ENCODE peak calls at places on chromosome 17, in six cellular contexts. One of them, this sample, is unnamed.

GRCh38 chr17:71764507-71764906 is 356.3 kb upstream of the SOX9 start:
- DNase-seq in cardiac muscle cell: peak; percentile 6
- DNase-seq in ovary: no peak
- DNase-seq in heart left ventricle: peak; percentile 37
- DNase-seq in AG04450: no peak
- DNase-seq in stomach: no peak
- DNase-seq in this sample: peak; percentile 48

GRCh38 chr17:2853722-2854580 is 57.7 kb downstream of the RAP1GAP2 start:
- DNase-seq in AG04450: no peak
- DNase-seq in cardiac muscle cell: no peak
- DNase-seq in stomach: peak; percentile 55
- DNase-seq in heart left ventricle: peak; percentile 51
- DNase-seq in ovary: peak; percentile 20
- DNase-seq in this sample: no peak

GRCh38 chr17:81029859-81030258 is 5.1 kb upstream of the BAIAP2 start:
- DNase-seq in heart left ventricle: peak; percentile 17
- DNase-seq in cardiac muscle cell: no peak
- DNase-seq in ovary: no peak
- DNase-seq in stomach: no peak
- DNase-seq in AG04450: no peak
- DNase-seq in this sample: no peak

GRCh38 chr17:4625181-4625601 is 16.3 kb downstream of the ALOX15 start:
- DNase-seq in heart left ventricle: no peak
- DNase-seq in cardiac muscle cell: peak; percentile 29
- DNase-seq in AG04450: no peak
- DNase-seq in stomach: no peak
- DNase-seq in ovary: no peak
- DNase-seq in this sample: no peak

GRCh38 chr17:5921919-5922318 is 148.3 kb upstream of the WSCD1 start:
- DNase-seq in ovary: no peak
- DNase-seq in stomach: no peak
- DNase-seq in heart left ventricle: no peak
- DNase-seq in AG04450: no peak
- DNase-seq in cardiac muscle cell: no peak
- DNase-seq in this sample: no peak

GRCh38 chr17:45844695-45845375 is at the start of gene SPPL2C:
- DNase-seq in ovary: no peak
- DNase-seq in cardiac muscle cell: no peak
- DNase-seq in AG04450: no peak
- DNase-seq in stomach: no peak
- DNase-seq in heart left ventricle: no peak
- DNase-seq in this sample: peak; percentile 15

GRCh38 chr17:63019138-63019873 is 53.3 kb downstream of the TANC2 start:
- DNase-seq in ovary: no peak
- DNase-seq in stomach: no peak
- DNase-seq in cardiac muscle cell: no peak
- DNase-seq in heart left ventricle: no peak
- DNase-seq in AG04450: no peak
- DNase-seq in this sample: no peak

GRCh38 chr17:78996781-78997201 is 12.8 kb downstream of the CANT1 start:
- DNase-seq in ovary: no peak
- DNase-seq in stomach: no peak
- DNase-seq in heart left ventricle: peak; percentile 24
- DNase-seq in AG04450: no peak
- DNase-seq in cardiac muscle cell: no peak
- DNase-seq in this sample: no peak

GRCh38 chr17:82734987-82735866 is at the start of gene FN3K:
- DNase-seq in stomach: peak; percentile 74
- DNase-seq in heart left ventricle: peak; percentile 77
- DNase-seq in AG04450: peak; percentile 33
- DNase-seq in ovary: peak; percentile 87
- DNase-seq in cardiac muscle cell: peak; percentile 79
- DNase-seq in this sample: peak; percentile 74

GRCh38 chr17:933168-934083 is 46.1 kb downstream of the NXN start:
- DNase-seq in AG04450: peak; percentile 96
- DNase-seq in ovary: no peak
- DNase-seq in cardiac muscle cell: peak; percentile 95
- DNase-seq in heart left ventricle: no peak
- DNase-seq in stomach: peak; percentile 46
- DNase-seq in this sample: no peak

GRCh38 chr17:61647044-61647443 is 56.0 kb upstream of the NACA2 start:
- DNase-seq in heart left ventricle: no peak
- DNase-seq in ovary: no peak
- DNase-seq in stomach: no peak
- DNase-seq in AG04450: no peak
- DNase-seq in cardiac muscle cell: peak; percentile 15
- DNase-seq in this sample: no peak

GRCh38 chr17:17926840-17927449 is 45.3 kb downstream of the TOM1L2 start:
- DNase-seq in AG04450: no peak
- DNase-seq in heart left ventricle: no peak
- DNase-seq in stomach: no peak
- DNase-seq in cardiac muscle cell: no peak
- DNase-seq in ovary: no peak
- DNase-seq in this sample: no peak

GRCh38 chr17:57551321-57552079 is 193.6 kb downstream of the CCDC182 start:
- DNase-seq in ovary: no peak
- DNase-seq in heart left ventricle: no peak
- DNase-seq in AG04450: no peak
- DNase-seq in cardiac muscle cell: no peak
- DNase-seq in stomach: peak; percentile 43
- DNase-seq in this sample: no peak

GRCh38 chr17:35930211-35931065 is at the start of gene RDM1:
- DNase-seq in heart left ventricle: peak; percentile 61
- DNase-seq in stomach: peak; percentile 56
- DNase-seq in cardiac muscle cell: peak; percentile 81
- DNase-seq in AG04450: peak; percentile 8
- DNase-seq in ovary: peak; percentile 43
- DNase-seq in this sample: peak; percentile 24

GRCh38 chr17:52388941-52389340 is 230.4 kb upstream of the CA10 start:
- DNase-seq in AG04450: no peak
- DNase-seq in heart left ventricle: no peak
- DNase-seq in cardiac muscle cell: no peak
- DNase-seq in ovary: no peak
- DNase-seq in stomach: no peak
- DNase-seq in this sample: no peak
- H3K9me3 ChIP-seq in AG04450: peaks cover 19% of the 10 kb centered on the region
- H3K9me3 ChIP-seq in heart left ventricle: no peaks in the 10 kb centered on the region
- H3K9me3 ChIP-seq in cardiac muscle cell: no peaks in the 10 kb centered on the region
- H3K9me3 ChIP-seq in ovary: no peaks in the 10 kb centered on the region
- H3K9me3 ChIP-seq in stomach: no peaks in the 10 kb centered on the region
- H3K9me3 ChIP-seq in this sample: no peaks in the 10 kb centered on the region

DNA sequence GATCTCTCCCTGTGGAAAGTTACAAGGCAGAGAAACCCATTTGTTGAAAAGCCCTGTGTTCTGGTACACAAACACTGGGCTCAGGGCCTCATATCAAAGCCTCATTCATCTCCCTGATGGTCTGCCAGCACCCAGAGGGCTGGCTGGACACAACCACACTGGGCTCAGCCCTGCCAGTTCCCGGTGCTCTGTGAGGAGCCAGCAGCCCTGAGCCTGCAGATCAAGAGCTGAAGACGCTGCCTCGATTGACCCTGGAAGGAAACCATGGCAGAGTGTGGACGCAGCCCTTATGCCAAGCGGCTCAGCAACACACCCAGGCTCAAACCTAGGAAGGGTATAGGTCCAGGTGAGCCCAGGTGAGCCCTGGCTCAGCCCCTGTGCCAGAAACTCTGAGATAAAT is 2.6 kb downstream of the SLC39A11 start:
- DNase-seq in ovary: no peak
- DNase-seq in stomach: peak; percentile 50
- DNase-seq in cardiac muscle cell: no peak
- DNase-seq in AG04450: no peak
- DNase-seq in heart left ventricle: no peak
- DNase-seq in this sample: no peak
- H3K27ac ChIP-seq in ovary: no peak overlapping the region
- H3K27ac ChIP-seq in stomach: no peak overlapping the region
- H3K27ac ChIP-seq in cardiac muscle cell: no peak overlapping the region
- H3K27ac ChIP-seq in AG04450: no peak overlapping the region
- H3K27ac ChIP-seq in heart left ventricle: no peak overlapping the region
- H3K27ac ChIP-seq in this sample: no peak overlapping the region

DNA sequence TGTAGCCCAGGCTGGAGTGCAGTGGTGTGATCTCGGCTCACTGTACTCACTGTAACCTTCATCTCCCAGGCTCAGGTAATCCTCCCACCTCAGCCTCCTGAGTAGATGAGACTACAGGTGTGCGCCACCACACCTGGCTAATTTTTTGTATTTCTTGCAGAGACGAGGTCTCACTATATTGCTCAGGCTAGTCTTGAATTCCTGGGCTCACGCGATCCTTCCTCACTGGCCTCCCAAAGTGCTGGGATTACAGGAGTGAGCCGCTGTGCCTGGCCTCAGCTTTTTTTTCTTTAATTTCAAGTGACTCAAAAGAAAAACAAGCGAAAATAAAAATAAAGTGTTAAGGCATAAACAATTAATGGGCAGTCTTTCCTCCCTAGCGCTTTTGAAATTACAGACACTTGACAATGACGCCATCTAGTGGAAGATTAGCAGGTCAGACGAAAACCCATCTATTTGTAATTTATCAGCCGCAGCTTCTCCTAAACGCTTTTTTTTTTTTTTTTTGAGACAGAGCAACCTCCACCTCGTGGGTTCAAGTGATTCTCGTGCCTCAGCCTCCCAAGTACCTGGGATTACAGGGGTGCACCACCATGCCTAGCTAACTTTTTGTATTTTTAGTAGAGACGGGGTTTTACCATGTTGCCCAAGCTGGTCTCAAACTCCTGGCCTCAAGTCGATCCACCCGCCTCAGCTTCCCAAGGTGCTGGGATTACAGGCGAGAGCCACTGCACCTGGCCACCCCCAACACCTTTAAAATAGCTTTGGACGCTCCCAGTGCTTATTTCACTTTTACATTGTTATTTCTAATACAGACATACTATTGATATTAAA is 28.1 kb upstream of the PECAM1 start:
- DNase-seq in stomach: no peak
- DNase-seq in ovary: no peak
- DNase-seq in heart left ventricle: no peak
- DNase-seq in AG04450: peak; percentile 39
- DNase-seq in cardiac muscle cell: peak; percentile 83
- DNase-seq in this sample: no peak
- TF ChIP-seq CTCF in stomach: peak; percentile 74
- TF ChIP-seq CTCF in ovary: peak; percentile 83
- TF ChIP-seq CTCF in heart left ventricle: peak; percentile 80
- TF ChIP-seq CTCF in AG04450: peak; percentile 72
- TF ChIP-seq CTCF in cardiac muscle cell: peak; percentile 62
- TF ChIP-seq CTCF in this sample: peak; percentile 74

DNA sequence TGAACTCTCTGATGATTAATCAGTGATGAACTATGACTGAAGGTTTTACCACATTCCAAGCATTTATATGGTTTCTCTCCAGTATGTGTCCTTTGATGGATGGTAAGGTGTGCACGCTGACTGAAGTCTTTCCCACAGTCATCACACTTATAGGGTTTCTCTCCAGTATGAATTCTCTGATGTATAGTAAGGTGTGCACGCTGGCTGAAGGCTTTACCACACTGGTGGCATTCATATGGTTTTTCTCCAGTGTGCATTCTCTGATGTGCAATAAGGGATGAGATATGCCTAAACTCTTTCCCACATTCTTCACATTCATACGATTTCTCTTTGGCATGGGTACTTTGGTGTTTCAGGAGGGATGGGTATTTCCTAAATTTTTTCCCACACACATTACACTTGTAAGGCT is 16.4 kb downstream of the ZNF287 start:
- DNase-seq in AG04450: no peak
- DNase-seq in heart left ventricle: no peak
- DNase-seq in ovary: no peak
- DNase-seq in cardiac muscle cell: no peak
- DNase-seq in stomach: no peak
- DNase-seq in this sample: no peak
- H3K9me3 ChIP-seq in AG04450: peaks cover 26% of the 10 kb centered on the region
- H3K9me3 ChIP-seq in heart left ventricle: peaks cover 12% of the 10 kb centered on the region
- H3K9me3 ChIP-seq in ovary: peaks cover 19% of the 10 kb centered on the region
- H3K9me3 ChIP-seq in cardiac muscle cell: peaks cover 3% of the 10 kb centered on the region
- H3K9me3 ChIP-seq in stomach: peaks cover 36% of the 10 kb centered on the region
- H3K9me3 ChIP-seq in this sample: peaks cover 89% of the 10 kb centered on the region

DNA sequence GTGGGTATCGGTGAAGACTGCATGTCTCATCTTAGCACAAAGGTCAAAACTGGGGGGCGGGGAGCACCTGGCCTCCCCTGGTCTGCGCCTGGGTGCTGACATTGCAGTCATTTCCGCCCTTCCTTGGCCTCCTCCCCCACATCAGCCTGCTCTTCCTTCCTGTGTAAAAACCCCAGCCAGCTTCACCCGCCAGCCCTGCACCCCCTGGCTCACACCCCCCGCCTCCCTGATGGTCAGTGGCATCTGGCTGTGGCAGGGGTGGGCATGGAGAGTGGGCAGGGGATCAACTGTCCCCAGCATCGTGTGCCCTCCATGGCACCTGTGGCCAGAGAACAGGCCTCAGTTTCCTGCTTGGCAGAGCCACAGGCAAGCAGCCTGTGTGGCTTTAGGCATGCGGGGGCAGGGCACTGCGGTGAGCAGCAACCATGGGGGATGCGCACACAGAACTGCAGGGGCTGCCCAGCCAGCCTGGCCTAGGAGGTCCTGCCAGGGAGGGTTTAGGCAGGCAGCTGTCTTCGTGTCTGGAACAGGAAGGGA is 26.5 kb upstream of the LASP1NB start:
- DNase-seq in heart left ventricle: no peak
- DNase-seq in ovary: no peak
- DNase-seq in stomach: peak; percentile 50
- DNase-seq in cardiac muscle cell: peak; percentile 38
- DNase-seq in AG04450: no peak
- DNase-seq in this sample: peak; percentile 71
- H3K27ac ChIP-seq in heart left ventricle: peak overlapping the region; percentile 52
- H3K27ac ChIP-seq in ovary: no peak overlapping the region
- H3K27ac ChIP-seq in stomach: peak overlapping the region; percentile 1
- H3K27ac ChIP-seq in cardiac muscle cell: peak overlapping the region; percentile 71
- H3K27ac ChIP-seq in AG04450: peak overlapping the region; percentile 31
- H3K27ac ChIP-seq in this sample: peak overlapping the region; percentile 59

DNA sequence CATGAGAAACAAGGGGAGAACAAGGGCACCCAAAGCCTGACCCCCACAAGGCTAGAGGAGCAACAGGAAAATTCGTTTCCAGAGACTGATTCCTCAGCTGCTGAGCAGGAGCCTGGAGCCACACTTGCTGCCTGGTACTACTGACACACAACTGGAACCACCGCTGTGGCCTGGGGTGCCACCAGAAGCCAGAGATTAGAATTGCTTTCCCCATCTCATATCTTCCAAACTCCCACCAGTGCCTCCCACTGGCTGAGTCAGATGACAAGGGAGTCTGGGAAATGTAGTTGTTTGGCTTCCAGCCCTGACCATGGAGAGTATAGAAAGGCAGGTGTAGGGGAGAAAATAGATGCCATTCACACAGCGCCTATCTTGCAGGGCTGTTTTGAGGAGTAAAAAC is 4.1 kb upstream of the TMEM11 start:
- DNase-seq in stomach: no peak
- DNase-seq in AG04450: no peak
- DNase-seq in heart left ventricle: no peak
- DNase-seq in cardiac muscle cell: peak; percentile 33
- DNase-seq in ovary: no peak
- DNase-seq in this sample: no peak
- TF ChIP-seq CTCF in stomach: no peak
- TF ChIP-seq CTCF in AG04450: no peak
- TF ChIP-seq CTCF in heart left ventricle: no peak
- TF ChIP-seq CTCF in cardiac muscle cell: peak; percentile 6
- TF ChIP-seq CTCF in ovary: no peak
- TF ChIP-seq CTCF in this sample: no peak

This sample was measured in psoas muscle.